ENCODE peak calls at places on chromosomes 3 and 15, in nine cellular contexts. Y, J, T, B, A, Q, K, C and L are unnamed samples.
A peak's percentile ranks its signal among the peaks of the same experiment; 100 is the strongest.

GRCh38 chr3:42226470-42227425 is 39.2 kb downstream of the CCK start:
- DNase-seq in Q (no peak), T (no peak), Y (no peak), B (no peak), A (peak; percentile 29), J (no peak), K (no peak), C (no peak), L (no peak)

GRCh38 chr15:71252036-71252898 is 137.0 kb downstream of the THSD4 start:
- DNase-seq in C (no peak), Y (peak; percentile 62), A (peak; percentile 52), T (no peak), B (peak; percentile 46), J (no peak), Q (no peak), K (no peak), L (no peak)

GRCh38 chr15:99440551-99441426 is 125.0 kb upstream of the MEF2A start:
- DNase-seq in Q (no peak), J (peak; percentile 60), K (no peak), B (no peak), T (no peak), C (no peak), A (no peak), Y (peak; percentile 7), L (no peak)

GRCh38 chr15:78004919-78005634 is 72.4 kb downstream of the TBC1D2B start:
- DNase-seq in K (peak; percentile 8), B (peak; percentile 93), Y (no peak), C (no peak), Q (no peak), J (peak; percentile 86), T (peak; percentile 80), A (peak; percentile 91), L (no peak)

GRCh38 chr3:185175370-185175987 is 22.6 kb upstream of the C3orf70 start:
- DNase-seq in T (peak; percentile 68), Q (peak; percentile 30), Y (no peak), J (peak; percentile 72), C (no peak), K (no peak), B (peak; percentile 73), A (peak; percentile 60), L (no peak)

GRCh38 chr3:127002195-127003174 is 19.6 kb downstream of the PLXNA1 start:
- DNase-seq in A (peak; percentile 93), J (peak; percentile 92), Q (no peak), T (peak; percentile 88), K (no peak), B (peak; percentile 90), C (no peak), Y (no peak), L (no peak)

GRCh38 chr3:179673522-179673921 is 20.7 kb downstream of the USP13 start:
- DNase-seq in C (no peak), K (no peak), J (no peak), T (no peak), Q (no peak), B (no peak), Y (no peak), A (no peak), L (no peak)

GRCh38 chr15:31867536-31868442 is 162.5 kb upstream of the CHRNA7 start:
- DNase-seq in J (no peak), K (peak; percentile 1), C (peak; percentile 59), A (peak; percentile 64), T (peak; percentile 62), Y (peak; percentile 21), Q (peak; percentile 29), B (peak; percentile 35), L (no peak)

GRCh38 chr15:89364741-89365450 is 30.3 kb upstream of the POLG start:
- DNase-seq in Q (no peak), K (no peak), C (no peak), B (no peak), Y (no peak), J (no peak), A (no peak), T (no peak), L (no peak)

GRCh38 chr3:150697646-150698045 is 6.1 kb downstream of the ERICH6 start:
- DNase-seq in K (no peak), J (no peak), B (no peak), Y (no peak), C (no peak), Q (no peak), T (no peak), A (peak; percentile 20), L (no peak)

GRCh38 chr3:139353920-139354556 is 10.2 kb downstream of the MRPS22 start:
- DNase-seq in Q (no peak), C (no peak), J (no peak), B (no peak), Y (peak; percentile 47), T (no peak), A (peak; percentile 75), K (no peak), L (no peak)

GRCh38 chr3:42699511-42699971 is 3.1 kb downstream of the HHATL start:
- DNase-seq in T (no peak), B (no peak), K (no peak), C (no peak), A (no peak), Q (no peak), Y (no peak), J (no peak), L (no peak)

GRCh38 chr3:139695007-139695406 is 17.2 kb upstream of the NMNAT3 start:
- DNase-seq in K (no peak), T (no peak), C (no peak), A (no peak), Y (no peak), J (no peak), Q (no peak), B (no peak), L (no peak)

GRCh38 chr3:134060561-134061385 is 31.0 kb upstream of the SLCO2A1 start:
- DNase-seq in B (no peak), A (no peak), T (no peak), Q (no peak), J (peak; percentile 51), K (no peak), Y (no peak), C (no peak), L (no peak)

GRCh38 chr3:184582583-184582982 is 21.0 kb downstream of the EPHB3 start:
- DNase-seq in T (peak; percentile 54), C (no peak), A (peak; percentile 61), J (peak; percentile 77), Q (no peak), B (peak; percentile 72), Y (no peak), K (no peak), L (no peak)

GRCh38 chr15:62506217-62506805 is 341.2 kb upstream of the C2CD4B start:
- DNase-seq in Y (no peak), B (no peak), A (peak; percentile 62), K (no peak), T (no peak), J (no peak), C (no peak), Q (no peak), L (no peak)